ENCODE peak calls at places on chromosomes 12 and 14, in ten cellular contexts. C is progenitor cell of endocrine pancreas; K is NCI-H2107; A is body of pancreas; H is activated T-helper 1 cell treated with Interleukin-2 at 50 U/mL for 16 hours; Q is activated naive CD4-positive, alpha-beta T cell; N is germinal center; G is T-helper 2 cell; S is CD8-positive, alpha-beta T cell; L is Jurkat, Clone E6-1. R is an unnamed sample.

GRCh38 chr14:95685978-95686922 is at the start of gene TCL1B:
- DNase-seq in C (no peak), K (no peak), A (no peak), H (no peak), Q (no peak), N (no peak), G (no peak), S (no peak), L (no peak), R (no peak)

GRCh38 chr12:3263282-3263681 is 186.1 kb downstream of the TSPAN9 start:
- DNase-seq in C (no peak), K (no peak), A (no peak), H (no peak), Q (no peak), N (no peak), G (no peak), S (no peak), L (no peak), R (no peak)

GRCh38 chr14:55448146-55448614 is 7.8 kb upstream of the TBPL2 start:
- DNase-seq in C (no peak), K (no peak), A (no peak), H (no peak), Q (no peak), N (no peak), G (no peak), S (no peak), L (no peak), R (no peak)

GRCh38 chr12:121610239-121611149 is 15.8 kb upstream of the ORAI1 start:
- DNase-seq in C (no peak), K (no peak), A (no peak), H (no peak), Q (no peak), N (no peak), G (no peak), S (no peak), L (no peak), R (no peak)

GRCh38 chr14:21496453-21496852 is 14.7 kb downstream of the METTL3 start:
- DNase-seq in C (no peak), K (no peak), A (no peak), H (no peak), Q (no peak), N (no peak), G (no peak), S (no peak), L (no peak), R (no peak)

GRCh38 chr12:109462868-109463692 is 14.0 kb downstream of the KCTD10 start:
- DNase-seq in C (no peak), K (no peak), A (peak), H (no peak), Q (no peak), N (no peak), G (no peak), S (no peak), L (peak), R (peak)

GRCh38 chr12:57242329-57242690 is 8.7 kb downstream of the STAC3 start:
- DNase-seq in C (no peak), K (peak), A (peak), H (no peak), Q (no peak), N (no peak), G (no peak), S (no peak), L (no peak), R (no peak)

GRCh38 chr14:85516239-85517112 is 13.5 kb upstream of the FLRT2 start:
- DNase-seq in C (no peak), K (no peak), A (no peak), H (no peak), Q (no peak), N (no peak), G (no peak), S (no peak), L (no peak), R (no peak)

GRCh38 chr12:124568431-124569374 is 1.3 kb upstream of the NCOR2 start:
- DNase-seq in C (no peak), K (peak), A (peak), H (no peak), Q (no peak), N (peak), G (no peak), S (no peak), L (peak), R (peak)

GRCh38 chr12:7628401-7628961 is 37.2 kb downstream of the APOBEC1 start:
- DNase-seq in C (peak), K (no peak), A (no peak), H (no peak), Q (no peak), N (no peak), G (no peak), S (no peak), L (no peak), R (no peak)

GRCh38 chr14:59634617-59635016 is 58.0 kb upstream of the CCDC175 start:
- DNase-seq in C (no peak), K (no peak), A (no peak), H (no peak), Q (no peak), N (no peak), G (no peak), S (no peak), L (no peak), R (no peak)

GRCh38 chr12:92649511-92650227 is 53.1 kb upstream of the PLEKHG7 start:
- DNase-seq in C (peak), K (peak), A (peak), H (peak), Q (no peak), N (peak), G (peak), S (peak), L (peak), R (peak)

GRCh38 chr14:20498622-20499021 is 6.7 kb upstream of the RNASE10 start:
- DNase-seq in C (no peak), K (no peak), A (no peak), H (no peak), Q (no peak), N (no peak), G (no peak), S (no peak), L (no peak), R (no peak)

GRCh38 chr12:76515271-76515670 is 44.3 kb downstream of the OSBPL8 start:
- DNase-seq in C (no peak), K (no peak), A (no peak), H (no peak), Q (no peak), N (no peak), G (no peak), S (no peak), L (no peak), R (no peak)

GRCh38 chr14:35532783-35533356 is 1.1 kb upstream of the INSM2 start:
- DNase-seq in C (no peak), K (no peak), A (no peak), H (no peak), Q (no peak), N (no peak), G (no peak), S (no peak), L (no peak), R (no peak)

GRCh38 chr12:53056296-53056695 is 6.4 kb downstream of the TNS2 start:
- DNase-seq in C (no peak), K (no peak), A (no peak), H (no peak), Q (no peak), N (no peak), G (no peak), S (no peak), L (no peak), R (no peak)

GRCh38 chr12:114241973-114242434 is 163.9 kb downstream of the TBX5 start:
- DNase-seq in C (no peak), K (no peak), A (no peak), H (no peak), Q (no peak), N (no peak), G (no peak), S (no peak), L (peak), R (no peak)

GRCh38 chr12:12881495-12881894 is 9.9 kb upstream of the GPRC5A start:
- DNase-seq in C (no peak), K (no peak), A (no peak), H (no peak), Q (no peak), N (no peak), G (no peak), S (no peak), L (no peak), R (no peak)

GRCh38 chr14:34328178-34328577 is 133.9 kb downstream of the SPTSSA start:
- DNase-seq in C (no peak), K (no peak), A (no peak), H (no peak), Q (no peak), N (no peak), G (no peak), S (no peak), L (no peak), R (no peak)

GRCh38 chr14:68140111-68140741 is 320.6 kb downstream of the RAD51B start:
- DNase-seq in C (no peak), K (peak), A (peak), H (no peak), Q (no peak), N (no peak), G (no peak), S (no peak), L (no peak), R (peak)

GRCh38 chr12:11553871-11554533 is 95.5 kb upstream of the ETV6 start:
- DNase-seq in C (no peak), K (peak), A (peak), H (no peak), Q (no peak), N (peak), G (no peak), S (peak), L (peak), R (peak)

GRCh38 chr14:61588419-61588901 is 106.9 kb upstream of the HIF1A start:
- DNase-seq in C (no peak), K (peak), A (peak), H (no peak), Q (no peak), N (no peak), G (no peak), S (no peak), L (no peak), R (no peak)

GRCh38 chr12:130742112-130742511 is 26.0 kb upstream of the RIMBP2 start:
- DNase-seq in C (no peak), K (no peak), A (no peak), H (no peak), Q (no peak), N (no peak), G (no peak), S (no peak), L (no peak), R (no peak)

GRCh38 chr12:88559772-88560171 is 20.5 kb downstream of the KITLG start:
- DNase-seq in C (no peak), K (no peak), A (no peak), H (no peak), Q (no peak), N (no peak), G (no peak), S (no peak), L (no peak), R (no peak)

GRCh38 chr14:104797112-104798044 is 1.8 kb upstream of the AKT1 start:
- DNase-seq in C (no peak), K (no peak), A (no peak), H (no peak), Q (no peak), N (no peak), G (no peak), S (no peak), L (no peak), R (no peak)

GRCh38 chr14:56630707-56631106 is 51.1 kb downstream of the TMEM260 start:
- DNase-seq in C (no peak), K (no peak), A (no peak), H (no peak), Q (no peak), N (no peak), G (no peak), S (no peak), L (no peak), R (no peak)

GRCh38 chr12:100566887-100567637 is 6.4 kb upstream of the GAS2L3 start:
- DNase-seq in C (no peak), K (no peak), A (no peak), H (no peak), Q (no peak), N (no peak), G (no peak), S (no peak), L (no peak), R (peak)

GRCh38 chr14:101462726-101463565 is 98.3 kb upstream of the DIO3 start:
- DNase-seq in C (peak), K (no peak), A (no peak), H (no peak), Q (no peak), N (no peak), G (no peak), S (no peak), L (no peak), R (no peak)

GRCh38 chr14:94748667-94749347 is 21.1 kb downstream of the GSC start:
- DNase-seq in C (no peak), K (no peak), A (peak), H (no peak), Q (no peak), N (peak), G (no peak), S (no peak), L (peak), R (no peak)